ENCODE peak calls at places on chromosome 7, in nine cellular contexts. N, W, L, A, T, J, K, M and C are unnamed samples.

GRCh38 chr7:12641196-12641595 is 46.2 kb upstream of the ARL4A start:
- DNase-seq in N (no peak), W (no peak), L (no peak), A (no peak), T (no peak), J (no peak), K (no peak), M (no peak), C (no peak)

GRCh38 chr7:152402384-152403250 is 33.2 kb downstream of the KMT2C start:
- DNase-seq in N (no peak), W (peak), L (no peak), A (no peak), T (no peak), J (no peak), K (no peak), M (no peak), C (peak)

GRCh38 chr7:25386311-25386744 is 158.0 kb upstream of the NPVF start:
- DNase-seq in N (no peak), W (peak), L (no peak), A (no peak), T (no peak), J (no peak), K (no peak), M (no peak), C (no peak)

GRCh38 chr7:130884437-130885417 is 150.7 kb upstream of the KLF14 start:
- DNase-seq in N (no peak), W (no peak), L (no peak), A (no peak), T (no peak), J (no peak), K (no peak), M (no peak), C (no peak)

GRCh38 chr7:84040365-84040764 is 154.2 kb downstream of the SEMA3A start:
- DNase-seq in N (no peak), W (no peak), L (no peak), A (no peak), T (no peak), J (no peak), K (no peak), M (no peak), C (no peak)

GRCh38 chr7:118352854-118353453 is 128.4 kb downstream of the ANKRD7 start:
- DNase-seq in N (no peak), W (peak), L (no peak), A (no peak), T (no peak), J (no peak), K (no peak), M (no peak), C (no peak)

GRCh38 chr7:120740348-120740747 is 117.6 kb downstream of the TSPAN12 start:
- DNase-seq in N (no peak), W (peak), L (no peak), A (no peak), T (no peak), J (no peak), K (no peak), M (no peak), C (no peak)

GRCh38 chr7:41336455-41336952 is 366.4 kb downstream of the INHBA start:
- DNase-seq in N (no peak), W (no peak), L (no peak), A (no peak), T (no peak), J (no peak), K (no peak), M (no peak), C (no peak)

GRCh38 chr7:45000096-45001032 is at the start of gene CCM2:
- DNase-seq in N (peak), W (peak), L (no peak), A (no peak), T (no peak), J (peak), K (no peak), M (peak), C (peak)

GRCh38 chr7:28882896-28883470 is 75.1 kb downstream of the TRIL start:
- DNase-seq in N (no peak), W (no peak), L (no peak), A (no peak), T (no peak), J (no peak), K (no peak), M (no peak), C (no peak)

GRCh38 chr7:42691030-42691639 is 220.7 kb downstream of the C7orf25 start:
- DNase-seq in N (peak), W (peak), L (peak), A (no peak), T (no peak), J (no peak), K (peak), M (no peak), C (peak)

GRCh38 chr7:1432411-1433082 is 26.7 kb downstream of the MICALL2 start:
- DNase-seq in N (peak), W (peak), L (no peak), A (peak), T (peak), J (peak), K (peak), M (no peak), C (peak)

GRCh38 chr7:130154501-130155317 is 50.5 kb downstream of the TMEM209 start:
- DNase-seq in N (no peak), W (no peak), L (no peak), A (no peak), T (no peak), J (no peak), K (no peak), M (no peak), C (no peak)

GRCh38 chr7:7639847-7640220 is 718 bp upstream of the UMAD1 start:
- DNase-seq in N (no peak), W (peak), L (no peak), A (peak), T (peak), J (no peak), K (no peak), M (no peak), C (peak)

GRCh38 chr7:601573-602340 is 82.1 kb upstream of the PDGFA start:
- DNase-seq in N (no peak), W (peak), L (no peak), A (peak), T (peak), J (no peak), K (no peak), M (peak), C (peak)

GRCh38 chr7:7427363-7427762 is 108.3 kb downstream of the COL28A1 start:
- DNase-seq in N (no peak), W (no peak), L (no peak), A (no peak), T (no peak), J (no peak), K (no peak), M (no peak), C (no peak)

GRCh38 chr7:75905785-75906604 is 9.0 kb upstream of the POR start:
- DNase-seq in N (peak), W (peak), L (peak), A (no peak), T (no peak), J (no peak), K (no peak), M (peak), C (peak)

GRCh38 chr7:266851-267840 is 22.8 kb upstream of the FOXL3 start:
- DNase-seq in N (no peak), W (no peak), L (no peak), A (no peak), T (peak), J (no peak), K (no peak), M (no peak), C (no peak)

GRCh38 chr7:1988533-1988930 is 244.2 kb downstream of the MAD1L1 start:
- DNase-seq in N (no peak), W (no peak), L (no peak), A (no peak), T (no peak), J (no peak), K (no peak), M (no peak), C (no peak)

GRCh38 chr7:24831240-24831639 is 74.0 kb upstream of the GSDME start:
- DNase-seq in N (no peak), W (peak), L (peak), A (no peak), T (no peak), J (no peak), K (no peak), M (no peak), C (peak)

GRCh38 chr7:142813699-142814098 is 41.2 kb upstream of the EPHB6 start:
- DNase-seq in N (no peak), W (no peak), L (no peak), A (no peak), T (no peak), J (no peak), K (no peak), M (no peak), C (no peak)

GRCh38 chr7:22842383-22842903 is 19.8 kb upstream of the TOMM7 start:
- DNase-seq in N (no peak), W (peak), L (no peak), A (no peak), T (no peak), J (no peak), K (no peak), M (no peak), C (no peak)